ENCODE peak calls at places on chromosomes 3 and 15, in eight cellular contexts. E is AG04450; F is lung; T is GM23338; R is foreskin keratinocyte; Y is MM.1S; S is psoas muscle; G is CD8-positive, alpha-beta T cell. P is an unnamed sample.

GRCh38 chr15:86611392-86612040 is 531.8 kb downstream of the AGBL1 start:
- DNase-seq in G (peak; percentile 10), T (peak; percentile 10), F (no peak), R (peak; percentile 84), S (no peak), Y (peak; percentile 41), E (no peak), P (peak; percentile 65)

GRCh38 chr3:140288575-140288974 is 353.6 kb downstream of the CLSTN2 start:
- DNase-seq in R (peak; percentile 76), G (no peak), E (no peak), T (no peak), S (no peak), Y (no peak), F (no peak), P (no peak)

GRCh38 chr3:76222115-76222652 is 436.8 kb upstream of the ZNF717 start:
- DNase-seq in R (no peak), S (no peak), E (no peak), G (no peak), F (no peak), Y (no peak), T (no peak), P (no peak)

GRCh38 chr3:133301194-133301593 is 98.7 kb upstream of the BFSP2 start:
- DNase-seq in F (no peak), Y (no peak), G (no peak), S (no peak), E (peak; percentile 69), T (no peak), R (peak; percentile 83), P (no peak)

GRCh38 chr3:52028572-52028971 is 27.8 kb downstream of the DUSP7 start:
- DNase-seq in Y (no peak), T (no peak), E (no peak), R (no peak), F (no peak), G (no peak), S (peak; percentile 92), P (no peak)

GRCh38 chr3:194323785-194324735 is 27.1 kb downstream of the CPN2 start:
- DNase-seq in T (peak; percentile 31), S (peak; percentile 97), G (peak; percentile 29), Y (no peak), E (no peak), F (no peak), R (peak; percentile 78), P (peak; percentile 68)

GRCh38 chr15:37028609-37029287 is 71.6 kb downstream of the MEIS2 start:
- DNase-seq in S (no peak), R (no peak), Y (no peak), E (no peak), F (no peak), G (no peak), T (no peak), P (no peak)

GRCh38 chr3:77039606-77040553 is at the start of gene ROBO2:
- DNase-seq in Y (no peak), E (no peak), F (peak; percentile 28), S (peak; percentile 42), R (peak; percentile 66), T (peak; percentile 84), G (no peak), P (no peak)

GRCh38 chr3:196778755-196779154 is 39.1 kb downstream of the PAK2 start:
- DNase-seq in F (no peak), R (peak; percentile 93), E (peak; percentile 16), S (no peak), G (no peak), T (no peak), Y (no peak), P (peak; percentile 27)

GRCh38 chr3:188026191-188026968 is 127.6 kb upstream of the LPP start:
- DNase-seq in R (no peak), F (no peak), T (no peak), G (no peak), S (no peak), E (no peak), Y (no peak), P (no peak)

GRCh38 chr3:136351905-136352304 is 101.8 kb downstream of the PCCB start:
- DNase-seq in R (no peak), F (no peak), T (peak; percentile 25), E (no peak), Y (no peak), G (no peak), S (no peak), P (no peak)

GRCh38 chr3:100893590-100893989 is 99.6 kb downstream of the ABI3BP start:
- DNase-seq in F (no peak), S (no peak), T (peak; percentile 79), E (no peak), G (no peak), Y (no peak), R (peak; percentile 38), P (no peak)

GRCh38 chr15:85527907-85528306 is 147.5 kb downstream of the AKAP13 start:
- DNase-seq in Y (no peak), F (no peak), E (peak; percentile 65), G (no peak), R (peak; percentile 48), S (no peak), T (no peak), P (no peak)

GRCh38 chr3:10195692-10196091 is 31.0 kb downstream of the IRAK2 start:
- DNase-seq in F (no peak), R (no peak), G (no peak), E (no peak), S (peak; percentile 68), Y (no peak), T (no peak), P (no peak)

GRCh38 chr3:179428876-179429548 is 22.3 kb downstream of the GNB4 start:
- DNase-seq in T (no peak), R (peak; percentile 33), G (no peak), E (no peak), Y (no peak), S (no peak), F (no peak), P (no peak)

GRCh38 chr3:179432021-179432420 is 19.2 kb downstream of the GNB4 start:
- DNase-seq in G (no peak), E (no peak), S (no peak), T (no peak), F (no peak), R (no peak), Y (peak; percentile 18), P (no peak)

GRCh38 chr3:179425075-179425474 is 26.2 kb downstream of the GNB4 start:
- DNase-seq in Y (no peak), R (no peak), S (no peak), F (no peak), G (no peak), T (no peak), E (no peak), P (no peak)

GRCh38 chr3:179432451-179432850 is 18.8 kb downstream of the GNB4 start:
- DNase-seq in E (no peak), Y (no peak), S (no peak), R (no peak), G (no peak), F (no peak), T (no peak), P (no peak)

GRCh38 chr3:179430277-179430870 is 20.9 kb downstream of the GNB4 start:
- DNase-seq in F (no peak), G (no peak), S (no peak), T (no peak), R (peak; percentile 75), Y (no peak), E (no peak), P (no peak)
- H3K27ac ChIP-seq in F (no peak overlapping the region), G (no peak overlapping the region), S (no peak overlapping the region), T (no peak overlapping the region), R (peak overlapping the region; percentile 45), Y (no peak overlapping the region), E (no peak overlapping the region), P (peak overlapping the region; percentile 27)

DNA sequence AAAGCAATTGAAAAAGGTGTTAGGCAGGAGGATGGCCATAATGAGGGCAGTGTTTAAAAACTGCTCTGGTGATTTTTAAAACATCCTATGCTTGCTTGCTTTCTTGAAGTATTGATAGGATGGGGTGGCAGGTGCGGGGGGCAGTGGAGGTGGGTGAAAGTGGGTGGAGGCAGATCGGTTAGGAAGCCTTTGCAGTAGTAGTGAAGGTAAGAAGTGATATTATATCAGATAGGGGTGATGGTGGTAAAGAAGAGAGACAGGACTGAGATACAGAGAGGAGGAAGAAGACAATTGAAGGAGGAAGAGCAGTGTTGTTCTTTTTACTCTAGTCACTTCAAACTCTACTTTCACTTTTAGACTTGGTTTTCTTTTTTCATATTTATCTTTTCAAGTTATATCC is 11.1 kb downstream of the ZNF80 start:
- DNase-seq in F (no peak), Y (no peak), R (no peak), E (no peak), S (no peak), G (no peak), T (no peak), P (no peak)
- H3K27ac ChIP-seq in F (no peak overlapping the region), Y (no peak overlapping the region), R (no peak overlapping the region), E (no peak overlapping the region), S (no peak overlapping the region), G (peak overlapping the region; percentile 36), T (no peak overlapping the region), P (no peak overlapping the region)

DNA sequence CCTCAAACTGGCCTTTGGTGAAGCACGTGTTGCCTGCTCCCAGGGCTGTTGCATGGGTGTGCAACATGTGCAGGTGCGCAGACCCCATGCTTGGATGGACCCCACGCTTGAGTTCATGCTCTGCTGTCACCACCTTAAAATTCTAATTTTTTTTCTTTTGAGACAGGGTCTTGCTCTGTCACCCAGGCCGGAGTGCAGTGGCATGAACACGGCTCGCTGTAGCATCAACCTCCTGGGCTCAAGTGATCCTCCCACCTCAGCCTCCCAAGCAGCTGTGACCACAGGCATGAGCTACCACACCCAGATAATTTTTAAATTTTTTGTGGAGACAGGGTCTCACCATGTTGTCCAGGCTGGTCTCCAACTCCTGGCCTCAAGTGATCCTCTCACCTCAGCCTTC is 9.1 kb upstream of the IGDCC3 start:
- DNase-seq in G (no peak), R (no peak), S (no peak), F (no peak), E (no peak), T (no peak), Y (no peak), P (no peak)
- H3K27ac ChIP-seq in G (no peak overlapping the region), R (no peak overlapping the region), S (no peak overlapping the region), F (no peak overlapping the region), E (no peak overlapping the region), T (no peak overlapping the region), Y (no peak overlapping the region), P (no peak overlapping the region)

GRCh38 chr3:117788499-117788898 is 1078.9 kb downstream of the TUSC7 start:
- DNase-seq in S (no peak), Y (no peak), R (no peak), T (no peak), F (no peak), G (no peak), E (no peak), P (no peak)
- H3K27ac ChIP-seq in S (no peak overlapping the region), Y (no peak overlapping the region), R (no peak overlapping the region), T (no peak overlapping the region), F (no peak overlapping the region), G (no peak overlapping the region), E (no peak overlapping the region), P (no peak overlapping the region)

DNA sequence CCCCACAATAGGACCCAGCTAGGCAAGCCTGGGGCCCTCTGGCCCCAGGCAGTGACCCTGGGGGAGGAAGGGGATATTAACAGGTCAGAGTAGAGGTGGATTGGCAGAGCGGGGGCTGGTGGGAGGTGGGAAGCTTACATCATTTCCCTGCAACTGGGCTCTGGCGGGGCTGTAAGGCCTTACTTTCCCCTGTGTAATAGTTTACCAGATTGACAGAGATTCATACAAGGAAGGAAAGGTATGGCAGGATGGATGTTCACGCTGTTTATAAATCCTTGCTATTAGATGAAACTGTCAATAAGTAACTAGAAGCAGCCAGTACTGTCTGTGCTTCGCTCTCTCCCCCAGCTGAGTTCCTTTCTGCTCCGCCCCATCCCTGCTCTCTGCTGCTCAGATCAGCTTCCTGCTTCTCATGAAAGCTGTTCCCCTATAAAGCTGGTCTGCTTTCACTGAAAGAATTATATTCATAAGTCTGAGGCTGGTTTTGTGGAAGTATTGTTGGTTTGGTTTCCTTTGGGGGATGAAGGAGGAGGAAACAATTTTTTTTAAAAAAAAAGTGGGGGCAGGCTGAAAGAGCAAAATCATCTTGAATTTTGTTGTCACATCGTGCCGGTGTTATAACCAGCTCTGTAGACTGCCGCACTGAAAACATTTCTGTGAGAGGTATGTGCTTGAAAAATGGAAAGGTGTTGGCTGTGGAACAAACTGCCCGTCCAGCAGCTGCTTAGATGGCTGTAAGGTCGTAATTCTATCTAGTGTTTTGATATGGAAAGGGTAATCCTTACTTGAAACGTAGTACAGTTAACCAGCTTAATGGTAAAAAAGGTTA is 76.4 kb downstream of the BBX start:
- DNase-seq in F (peak; percentile 43), E (no peak), R (peak; percentile 49), G (peak; percentile 20), S (peak; percentile 56), Y (no peak), T (peak; percentile 48), P (no peak)
- H3K27ac ChIP-seq in F (peak overlapping the region; percentile 80), E (no peak overlapping the region), R (no peak overlapping the region), G (peak overlapping the region; percentile 32), S (peak overlapping the region; percentile 77), Y (no peak overlapping the region), T (peak overlapping the region; percentile 89), P (peak overlapping the region; percentile 60)

P was measured in epithelial cell of prostate.